ENCODE peak calls at places on chromosomes 7 and 10, in five cellular contexts. M is astrocyte of the cerebellum, D is IMR-90, K is right atrium auricular region, Y is stomach. A is an unnamed sample.

GRCh38 chr7:143321734-143322133 is 5.8 kb downstream of the CLCN1 start:
- DNase-seq in M (no peak), D (no peak), K (peak), Y (peak), A (no peak)

GRCh38 chr7:2635810-2636701 is 4.3 kb downstream of the TTYH3 start:
- DNase-seq in M (peak), D (no peak), K (no peak), Y (no peak), A (no peak)

GRCh38 chr10:35453855-35454532 is 117.7 kb downstream of the CCNY start:
- DNase-seq in M (no peak), D (peak), K (no peak), Y (no peak), A (no peak)

GRCh38 chr10:30383366-30383765 is 34.3 kb upstream of the MTPAP start:
- DNase-seq in M (peak), D (peak), K (no peak), Y (no peak), A (no peak)

GRCh38 chr10:71773221-71773971 is at the start of gene VSIR:
- DNase-seq in M (no peak), D (peak), K (peak), Y (peak), A (peak)

GRCh38 chr7:102222445-102222844 is 64.2 kb upstream of the SH2B2 start:
- DNase-seq in M (peak), D (peak), K (no peak), Y (no peak), A (no peak)

GRCh38 chr7:47336178-47337020 is 245.5 kb downstream of the TNS3 start:
- DNase-seq in M (no peak), D (peak), K (peak), Y (no peak), A (no peak)

GRCh38 chr10:130179640-130180039 is 43.4 kb downstream of the GLRX3 start:
- DNase-seq in M (peak), D (peak), K (no peak), Y (no peak), A (no peak)

GRCh38 chr10:3107426-3107961 is 40.1 kb downstream of the PFKP start:
- DNase-seq in M (peak), D (peak), K (peak), Y (no peak), A (peak)

GRCh38 chr10:57992321-57993077 is 275.2 kb downstream of the IPMK start:
- DNase-seq in M (peak), D (peak), K (no peak), Y (no peak), A (no peak)

GRCh38 chr10:13234172-13234571 is at the start of gene UCMA:
- DNase-seq in M (no peak), D (no peak), K (no peak), Y (no peak), A (no peak)

GRCh38 chr10:119418401-119418800 is 124.1 kb downstream of the RGS10 start:
- DNase-seq in M (no peak), D (no peak), K (no peak), Y (no peak), A (no peak)

GRCh38 chr10:22986771-22987542 is 59.1 kb downstream of the ARMC3 start:
- DNase-seq in M (peak), D (peak), K (no peak), Y (no peak), A (no peak)

GRCh38 chr7:135877799-135878198 is 99.4 kb downstream of the MTPN start:
- DNase-seq in M (peak), D (peak), K (no peak), Y (no peak), A (no peak)

GRCh38 chr7:28759373-28760013 is 198.6 kb downstream of the TRIL start:
- DNase-seq in M (peak), D (peak), K (no peak), Y (no peak), A (no peak)

GRCh38 chr7:90412458-90413184 is 9.4 kb downstream of the CLDN12 start:
- DNase-seq in M (no peak), D (no peak), K (no peak), Y (peak), A (peak)

GRCh38 chr7:55366461-55367138 is 1.5 kb downstream of the LANCL2 start:
- DNase-seq in M (no peak), D (no peak), K (no peak), Y (no peak), A (no peak)

GRCh38 chr7:2986561-2986960 is 57.1 kb downstream of the CARD11 start:
- DNase-seq in M (no peak), D (no peak), K (no peak), Y (no peak), A (no peak)

GRCh38 chr7:38820571-38820970 is 88.4 kb downstream of the VPS41 start:
- DNase-seq in M (no peak), D (no peak), K (no peak), Y (no peak), A (no peak)

GRCh38 chr7:155886391-155887173 is 74.3 kb upstream of the SHH start:
- DNase-seq in M (no peak), D (no peak), K (no peak), Y (no peak), A (no peak)

GRCh38 chr7:134351424-134351823 is 34.7 kb upstream of the SLC35B4 start:
- DNase-seq in M (no peak), D (no peak), K (no peak), Y (no peak), A (no peak)

GRCh38 chr7:33459340-33459751 is 330.0 kb downstream of the BBS9 start:
- DNase-seq in M (peak), D (peak), K (no peak), Y (no peak), A (no peak)

GRCh38 chr10:73998623-73999622 is 1.0 kb downstream of the VCL start:
- DNase-seq in M (peak), D (peak), K (peak), Y (peak), A (peak)

GRCh38 chr7:33040803-33041516 is 21.6 kb downstream of the NT5C3A start:
- DNase-seq in M (no peak), D (peak), K (no peak), Y (peak), A (no peak)

GRCh38 chr10:88150338-88150737 is 286.9 kb downstream of the PTEN start:
- DNase-seq in M (no peak), D (peak), K (no peak), Y (no peak), A (no peak)

GRCh38 chr7:111765936-111766643 is 203.8 kb upstream of the IMMP2L start:
- DNase-seq in M (no peak), D (peak), K (no peak), Y (no peak), A (no peak)

GRCh38 chr10:81027223-81027622 is 489.5 kb downstream of the SH2D4B start:
- DNase-seq in M (no peak), D (no peak), K (no peak), Y (no peak), A (no peak)

GRCh38 chr10:80413152-80413996 is 5.0 kb downstream of the PRXL2A start:
- DNase-seq in M (no peak), D (peak), K (no peak), Y (no peak), A (no peak)

GRCh38 chr10:75137533-75138438 is 26.3 kb downstream of the SAMD8 start:
- DNase-seq in M (peak), D (peak), K (no peak), Y (no peak), A (no peak)

GRCh38 chr7:135930565-135931423 is 46.4 kb downstream of the MTPN start:
- DNase-seq in M (no peak), D (peak), K (no peak), Y (no peak), A (no peak)

GRCh38 chr10:33129987-33130386 is 172.0 kb upstream of the ITGB1 start:
- DNase-seq in M (peak), D (peak), K (no peak), Y (no peak), A (no peak)

GRCh38 chr10:131195116-131195515 is 116.4 kb downstream of the TCERG1L start:
- DNase-seq in M (no peak), D (no peak), K (no peak), Y (peak), A (no peak)

GRCh38 chr7:134474902-134475301 is 16.0 kb upstream of the AKR1B1 start:
- DNase-seq in M (no peak), D (no peak), K (no peak), Y (no peak), A (no peak)

GRCh38 chr7:83976302-83976701 is 218.3 kb downstream of the SEMA3A start:
- DNase-seq in M (peak), D (peak), K (no peak), Y (no peak), A (no peak)

GRCh38 chr10:24556746-24557742 is 166.6 kb downstream of the ARHGAP21 start:
- DNase-seq in M (peak), D (peak), K (peak), Y (no peak), A (no peak)

GRCh38 chr7:17040701-17041100 is 158.9 kb upstream of the AGR3 start:
- DNase-seq in M (no peak), D (no peak), K (no peak), Y (no peak), A (no peak)

GRCh38 chr10:15196335-15196834 is 27.9 kb upstream of the NMT2 start:
- DNase-seq in M (no peak), D (no peak), K (no peak), Y (no peak), A (no peak)
- H3K4me3 ChIP-seq in M (no peak), D (no peak), K (peak), Y (no peak), A (no peak)

GRCh38 chr10:122474145-122474739 is 12.9 kb downstream of the HTRA1 start:
- DNase-seq in M (no peak), D (no peak), K (no peak), Y (no peak), A (no peak)

GRCh38 chr10:122477436-122477835 is 16.1 kb downstream of the HTRA1 start:
- DNase-seq in M (no peak), D (no peak), K (no peak), Y (no peak), A (no peak)

GRCh38 chr10:122476034-122476695 is 14.8 kb downstream of the HTRA1 start:
- DNase-seq in M (no peak), D (no peak), K (no peak), Y (no peak), A (no peak)

GRCh38 chr10:122475130-122475529 is 13.8 kb downstream of the HTRA1 start:
- DNase-seq in M (no peak), D (no peak), K (peak), Y (no peak), A (no peak)

DNA sequence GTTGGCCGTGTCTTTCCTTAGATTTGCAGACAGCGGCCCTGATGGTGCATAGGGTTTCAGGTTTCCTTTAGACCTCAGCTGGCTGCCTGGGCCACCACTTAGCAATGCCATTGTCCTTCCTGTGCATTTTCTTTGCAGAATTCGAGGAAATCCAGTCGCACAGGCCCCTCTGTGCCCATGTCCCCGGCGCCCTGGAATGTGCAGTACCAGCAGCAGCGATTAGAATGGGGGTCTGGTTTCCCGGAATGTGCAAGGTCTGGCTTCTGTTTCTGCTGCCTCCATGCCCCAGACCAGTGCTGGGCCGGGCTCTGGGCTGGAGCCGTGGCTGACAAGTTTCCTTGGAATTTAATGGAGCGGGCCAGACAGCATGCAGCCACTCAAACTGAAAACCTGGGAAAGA is 14.2 kb downstream of the HTRA1 start:
- DNase-seq in M (no peak), D (peak), K (no peak), Y (no peak), A (no peak)
- H3K4me3 ChIP-seq in M (no peak), D (no peak), K (no peak), Y (no peak), A (no peak)

GRCh38 chr10:28676297-28676967 is 889 bp upstream of the BAMBI start:
- DNase-seq in M (no peak), D (no peak), K (no peak), Y (peak), A (no peak)

GRCh38 chr10:28677889-28678686 is 767 bp downstream of the BAMBI start:
- DNase-seq in M (no peak), D (peak), K (peak), Y (peak), A (peak)

GRCh38 chr10:28676968-28677888 is at the start of gene BAMBI:
- DNase-seq in M (peak), D (peak), K (peak), Y (peak), A (peak)

GRCh38 chr10:28679941-28680752 is 2.8 kb downstream of the BAMBI start:
- DNase-seq in M (no peak), D (no peak), K (no peak), Y (no peak), A (no peak)

DNA sequence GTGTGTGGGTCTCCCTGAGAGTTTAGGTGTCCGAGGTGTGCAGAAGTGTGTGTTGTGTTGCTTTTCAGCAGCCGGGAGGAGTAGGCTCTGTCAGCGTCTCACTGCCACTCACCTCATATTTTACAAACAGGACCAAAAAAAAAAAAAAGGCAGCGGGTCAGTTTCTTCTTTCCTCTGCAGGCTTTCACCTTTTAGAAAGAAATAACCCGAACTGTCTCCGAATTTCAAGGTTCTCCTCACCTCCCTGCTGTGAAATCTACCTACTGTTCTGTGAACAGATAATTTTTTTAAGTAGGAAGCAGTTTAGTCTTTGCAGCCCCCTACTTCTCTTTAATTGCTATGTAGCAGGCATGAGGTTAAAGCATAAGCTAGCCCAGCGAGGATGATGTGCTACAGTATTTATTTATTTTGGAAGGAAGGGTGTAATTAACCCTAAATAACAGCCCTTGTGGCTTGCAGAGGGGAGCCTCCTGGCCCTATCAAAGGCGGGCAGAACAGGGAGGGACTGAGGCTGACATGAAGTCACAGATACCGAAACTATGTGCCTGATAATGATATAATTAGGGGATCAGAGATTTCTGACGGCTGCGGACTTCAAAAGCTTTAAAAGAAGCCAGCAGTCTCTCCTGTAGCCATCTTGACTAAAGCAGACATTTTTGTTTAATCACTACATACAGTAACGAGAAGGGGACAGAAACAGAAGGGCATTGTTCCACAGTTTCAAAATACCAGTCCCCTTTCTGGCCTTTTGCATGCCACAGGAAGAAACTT is 1.6 kb downstream of the BAMBI start:
- DNase-seq in M (no peak), D (peak), K (peak), Y (no peak), A (no peak)
- H3K4me3 ChIP-seq in M (peak), D (peak), K (peak), Y (peak), A (peak)

GRCh38 chr7:5420841-5421625 is 2.6 kb downstream of the TNRC18 start:
- DNase-seq in M (no peak), D (no peak), K (no peak), Y (peak), A (peak)
- H3K4me3 ChIP-seq in M (peak), D (peak), K (peak), Y (peak), A (peak)

DNA sequence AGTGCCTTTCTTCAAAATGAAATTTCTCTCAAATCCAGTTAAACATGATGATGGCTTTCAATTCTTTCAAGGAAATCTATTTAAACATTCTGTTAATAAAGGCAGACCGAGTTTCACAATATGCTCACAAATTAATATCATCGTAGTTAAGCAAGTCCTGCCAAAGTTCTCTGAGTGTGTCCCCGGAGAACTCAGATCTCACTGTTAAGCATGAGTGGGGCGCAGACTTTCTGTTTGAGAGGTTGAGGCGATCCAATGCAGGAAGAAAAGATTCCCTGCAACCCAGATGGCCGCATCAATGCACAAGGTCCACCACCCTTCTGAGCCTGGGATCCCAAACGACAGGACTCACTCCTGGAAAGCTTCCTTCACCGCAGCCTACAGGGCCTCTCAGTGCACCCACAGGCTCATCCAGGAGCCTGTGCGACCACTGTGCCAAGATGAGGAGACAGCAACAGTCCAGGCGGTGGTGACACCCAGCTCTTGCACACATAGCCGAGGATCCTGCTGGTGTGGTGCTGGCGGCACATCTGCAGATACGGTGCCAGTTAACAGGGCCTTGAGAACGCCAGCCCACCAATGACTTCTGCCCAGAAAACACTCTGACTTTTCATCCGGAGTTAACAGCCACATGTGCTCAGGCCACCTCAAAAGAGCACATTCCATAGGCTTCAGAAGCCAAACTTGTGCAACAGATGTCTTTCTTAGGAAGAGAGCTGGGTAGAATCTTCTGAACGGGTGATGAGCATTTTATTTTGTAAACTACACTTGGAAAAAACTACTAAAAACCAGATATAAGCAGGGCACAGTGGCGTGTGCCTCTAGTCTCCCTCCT is 102.1 kb downstream of the ZRANB1 start:
- DNase-seq in M (no peak), D (peak), K (no peak), Y (no peak), A (no peak)
- H3K4me3 ChIP-seq in M (no peak), D (no peak), K (no peak), Y (no peak), A (no peak)

DNA sequence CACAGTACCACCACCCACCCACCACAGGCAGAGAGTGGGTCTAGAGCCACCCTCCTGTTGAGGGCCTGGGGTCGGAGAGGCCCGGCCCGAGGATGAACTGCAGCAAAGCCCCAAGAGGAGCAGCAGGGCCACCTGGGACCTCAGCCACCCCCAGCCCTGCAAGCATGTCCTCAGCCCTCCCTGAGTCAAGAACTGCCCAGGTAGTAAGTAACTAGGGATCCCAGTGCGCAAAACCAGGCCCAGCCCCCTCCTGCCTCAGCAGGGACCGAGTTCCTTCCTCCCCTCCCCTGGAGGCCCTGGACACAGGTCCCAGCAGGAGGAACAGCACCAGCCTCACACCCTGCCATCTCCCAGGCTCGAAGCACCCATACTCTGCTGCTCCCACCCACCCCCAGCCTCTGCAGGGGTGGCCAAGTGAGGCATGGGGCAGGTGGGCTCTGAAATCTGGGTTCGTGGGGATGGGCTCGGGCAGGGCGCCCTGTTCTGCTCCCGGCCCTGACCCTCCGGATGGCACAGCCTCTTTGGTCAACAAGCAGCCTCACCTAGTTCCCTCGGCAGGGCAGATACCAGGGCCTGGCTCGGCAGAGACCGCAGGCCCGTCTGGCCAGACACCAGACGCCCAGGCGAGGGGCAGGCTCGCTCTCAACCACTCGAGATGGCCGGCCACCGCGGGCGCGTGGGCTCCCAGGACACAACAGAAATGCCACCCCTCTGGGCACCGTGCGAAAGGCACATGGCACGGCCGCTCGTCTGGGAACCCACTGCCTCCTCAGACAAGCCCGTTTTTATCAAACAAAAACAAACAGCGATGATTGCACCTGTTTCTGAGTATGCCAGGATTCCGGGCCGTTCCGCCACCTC is 15.2 kb downstream of the PDGFA start:
- DNase-seq in M (no peak), D (no peak), K (no peak), Y (peak), A (peak)
- H3K4me3 ChIP-seq in M (no peak), D (no peak), K (no peak), Y (no peak), A (no peak)

A was measured in pancreas.